ENCODE peak calls at places on chromosomes 5 and 9, in six cellular contexts. T is T-helper 17 cell, X is A549, P is transverse colon, S is left cardiac atrium, M is psoas muscle. I is an unnamed sample.

GRCh38 chr5:80926536-80926935 is 33.6 kb upstream of the RASGRF2 start:
- DNase-seq in T (no peak), X (no peak), P (no peak), S (no peak), M (no peak), I (no peak)

GRCh38 chr9:105760053-105760452 is 65.7 kb downstream of the TMEM38B start:
- DNase-seq in T (no peak), X (peak), P (no peak), S (no peak), M (no peak), I (no peak)

GRCh38 chr5:97011567-97011966 is 75.7 kb downstream of the LNPEP start:
- DNase-seq in T (no peak), X (no peak), P (no peak), S (no peak), M (no peak), I (no peak)

GRCh38 chr5:132184588-132184987 is 43.1 kb downstream of the P4HA2 start:
- DNase-seq in T (no peak), X (peak), P (no peak), S (no peak), M (no peak), I (peak)

GRCh38 chr5:179275381-179275878 is 69.8 kb downstream of the ADAMTS2 start:
- DNase-seq in T (no peak), X (no peak), P (no peak), S (no peak), M (no peak), I (no peak)

GRCh38 chr5:72539726-72540125 is 32.5 kb upstream of the ZNF366 start:
- DNase-seq in T (no peak), X (no peak), P (no peak), S (no peak), M (no peak), I (no peak)

GRCh38 chr5:172486451-172486850 is 32.1 kb upstream of the SH3PXD2B start:
- DNase-seq in T (no peak), X (no peak), P (no peak), S (no peak), M (no peak), I (no peak)

GRCh38 chr5:72244862-72245371 is 75.1 kb downstream of the MRPS27 start:
- DNase-seq in T (no peak), X (peak), P (no peak), S (no peak), M (no peak), I (peak)

GRCh38 chr5:148986636-148987035 is 76.2 kb downstream of the SH3TC2 start:
- DNase-seq in T (no peak), X (no peak), P (no peak), S (no peak), M (no peak), I (no peak)

GRCh38 chr5:120538644-120539043 is 74.5 kb downstream of the PRR16 start:
- DNase-seq in T (no peak), X (no peak), P (no peak), S (no peak), M (no peak), I (no peak)

GRCh38 chr5:124599048-124599973 is 147.1 kb downstream of the ZNF608 start:
- DNase-seq in T (no peak), X (peak), P (peak), S (peak), M (no peak), I (peak)

GRCh38 chr9:117547904-117548303 is 133.0 kb upstream of the ASTN2 start:
- DNase-seq in T (no peak), X (no peak), P (no peak), S (no peak), M (no peak), I (no peak)

GRCh38 chr5:1494780-1495524 is 28.8 kb downstream of the LPCAT1 start:
- DNase-seq in T (no peak), X (no peak), P (peak), S (no peak), M (peak), I (no peak)

GRCh38 chr5:168813179-168813968 is 234.2 kb upstream of the PANK3 start:
- DNase-seq in T (no peak), X (no peak), P (no peak), S (peak), M (no peak), I (no peak)

GRCh38 chr9:28774433-28775029 is 1201.2 kb upstream of the C9orf72 start:
- DNase-seq in T (no peak), X (peak), P (no peak), S (no peak), M (no peak), I (peak)

GRCh38 chr5:6193315-6193714 is 185.0 kb downstream of the MED10 start:
- DNase-seq in T (no peak), X (no peak), P (no peak), S (no peak), M (no peak), I (no peak)

GRCh38 chr9:80892703-80893102 is 796.6 kb downstream of the TLE1 start:
- DNase-seq in T (no peak), X (no peak), P (no peak), S (no peak), M (no peak), I (no peak)

GRCh38 chr5:181205402-181205734 is 372 bp upstream of the TRIM7 start:
- DNase-seq in T (no peak), X (no peak), P (no peak), S (no peak), M (peak), I (no peak)

GRCh38 chr5:11904270-11904906 is at the start of gene CTNND2:
- DNase-seq in T (no peak), X (peak), P (no peak), S (no peak), M (no peak), I (no peak)

GRCh38 chr5:133525048-133525447 is 87.3 kb downstream of the FSTL4 start:
- DNase-seq in T (no peak), X (no peak), P (no peak), S (no peak), M (no peak), I (no peak)

GRCh38 chr5:107646418-107646817 is 24.3 kb downstream of the EFNA5 start:
- DNase-seq in T (no peak), X (no peak), P (no peak), S (no peak), M (no peak), I (no peak)

GRCh38 chr5:102749416-102750021 is 5.6 kb upstream of the PAM start:
- DNase-seq in T (no peak), X (no peak), P (no peak), S (no peak), M (no peak), I (no peak)

GRCh38 chr9:134961331-134962064 is 43.8 kb upstream of the FCN1 start:
- DNase-seq in T (no peak), X (no peak), P (no peak), S (no peak), M (peak), I (no peak)

GRCh38 chr9:126696764-126697145 is 83.0 kb downstream of the LMX1B start:
- DNase-seq in T (no peak), X (no peak), P (no peak), S (peak), M (peak), I (no peak)

GRCh38 chr5:80406980-80407734 is 707 bp upstream of the ZFYVE16 start:
- DNase-seq in T (no peak), X (peak), P (peak), S (peak), M (peak), I (peak)